ENCODE peak calls at places on chromosomes 4 and X, in six cellular contexts. E is CD4-positive, alpha-beta T cell; G is A549; V is GM23338; P is ovary; Q is ascending aorta. N is an unnamed sample.

GRCh38 chr4:23163649-23164436 is 471.1 kb downstream of the GBA3 start:
- DNase-seq in Q (no peak), V (peak; percentile 25), E (no peak), P (no peak), G (no peak), N (peak; percentile 6)

GRCh38 chrX:39745782-39746181 is 352.0 kb downstream of the BCOR start:
- DNase-seq in G (no peak), E (no peak), Q (no peak), V (no peak), P (no peak), N (no peak)

GRCh38 chr4:186900232-186900900 is 176.7 kb upstream of the FAT1 start:
- DNase-seq in E (no peak), G (peak; percentile 29), Q (no peak), P (no peak), V (no peak), N (no peak)

GRCh38 chrX:83416273-83416672 is 91.8 kb upstream of the POU3F4 start:
- DNase-seq in Q (no peak), P (no peak), G (no peak), V (peak; percentile 1), E (no peak), N (no peak)

GRCh38 chr4:26787461-26788340 is 72.9 kb upstream of the STIM2 start:
- DNase-seq in P (peak; percentile 46), Q (no peak), G (peak; percentile 28), E (no peak), V (peak; percentile 72), N (peak; percentile 80)

GRCh38 chr4:26330186-26330787 is 9.5 kb downstream of the RBPJ start:
- DNase-seq in E (no peak), Q (no peak), P (no peak), G (peak; percentile 28), V (peak; percentile 83), N (peak; percentile 38)

GRCh38 chrX:46628406-46629371 is 55.1 kb downstream of the CHST7 start:
- DNase-seq in P (peak; percentile 45), V (no peak), G (no peak), Q (no peak), E (no peak), N (no peak)

GRCh38 chr4:637536-637935 is 12.2 kb downstream of the PDE6B start:
- DNase-seq in V (no peak), P (no peak), G (no peak), E (no peak), Q (no peak), N (no peak)

GRCh38 chrX:108064613-108065012 is 19.7 kb downstream of the VSIG1 start:
- DNase-seq in G (no peak), P (no peak), E (no peak), Q (no peak), V (no peak), N (no peak)

GRCh38 chr4:42344260-42344659 is 53.0 kb upstream of the SHISA3 start:
- DNase-seq in Q (no peak), G (no peak), E (no peak), P (no peak), V (no peak), N (no peak)

GRCh38 chr4:126860308-126860707 is 772.4 kb upstream of the INTU start:
- DNase-seq in Q (no peak), V (no peak), G (no peak), P (no peak), E (no peak), N (no peak)

GRCh38 chr4:124941267-124941666 is 228.7 kb upstream of the ANKRD50 start:
- DNase-seq in P (no peak), G (no peak), E (no peak), V (no peak), Q (no peak), N (peak; percentile 48)

GRCh38 chr4:3399277-3400194 is 42.2 kb upstream of the HGFAC start:
- DNase-seq in E (no peak), G (no peak), V (no peak), Q (peak; percentile 58), P (no peak), N (no peak)

GRCh38 chr4:27176400-27176799 is 315.8 kb downstream of the STIM2 start:
- DNase-seq in E (no peak), P (no peak), V (peak; percentile 66), G (no peak), Q (peak; percentile 63), N (peak; percentile 29)

GRCh38 chr4:63717384-63717783 is 691.9 kb downstream of the TECRL start:
- DNase-seq in V (peak; percentile 46), G (peak; percentile 0), Q (no peak), E (no peak), P (no peak), N (peak; percentile 5)

GRCh38 chr4:42350611-42351182 is 46.6 kb upstream of the SHISA3 start:
- DNase-seq in Q (no peak), P (no peak), E (no peak), G (no peak), V (no peak), N (no peak)

GRCh38 chr4:7353046-7353790 is 81.5 kb downstream of the PSAPL1 start:
- DNase-seq in V (no peak), E (no peak), Q (no peak), G (no peak), P (no peak), N (no peak)

DNA sequence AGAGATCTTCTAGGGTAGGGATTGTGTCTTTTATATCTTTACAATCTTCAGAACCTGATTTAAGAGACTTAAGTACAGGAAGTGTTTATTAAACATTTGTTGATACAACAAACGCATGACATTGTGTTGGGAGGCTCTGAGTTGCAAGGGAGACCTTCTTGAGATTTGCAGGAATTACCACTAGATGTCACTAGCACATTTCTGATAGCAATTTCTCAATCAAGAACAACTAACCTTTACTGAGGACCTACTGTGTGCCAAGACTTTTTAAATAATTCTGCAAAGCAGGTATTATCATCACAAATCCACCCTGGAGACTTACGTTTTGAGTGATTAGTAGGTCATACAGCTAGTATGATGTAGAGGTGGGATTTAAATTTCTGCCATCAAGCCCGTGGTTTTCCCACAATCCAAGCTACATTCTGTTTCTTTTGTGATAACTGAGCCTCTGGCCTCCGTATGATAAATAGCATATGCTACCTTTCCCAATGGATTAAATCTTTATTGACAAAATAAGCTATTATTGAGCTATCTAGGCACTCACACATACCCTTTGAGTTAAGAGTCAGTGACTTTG is 986.0 kb downstream of the CCSER1 start:
- DNase-seq in Q (no peak), E (no peak), V (peak; percentile 82), P (no peak), G (peak; percentile 3), N (peak; percentile 12)
- TF ChIP-seq CTCF in Q (no peak), E (no peak), V (peak; percentile 81), P (no peak), G (peak; percentile 71), N (peak; percentile 63)

GRCh38 chr4:147965873-147966272 is 234.0 kb downstream of the ARHGAP10 start:
- DNase-seq in P (no peak), V (no peak), E (no peak), G (no peak), Q (no peak), N (no peak)

GRCh38 chr4:147964519-147964918 is 232.6 kb downstream of the ARHGAP10 start:
- DNase-seq in V (no peak), P (no peak), G (no peak), E (no peak), Q (no peak), N (no peak)

GRCh38 chr4:147960971-147961370 is 229.1 kb downstream of the ARHGAP10 start:
- DNase-seq in E (no peak), G (no peak), V (no peak), Q (no peak), P (no peak), N (no peak)

GRCh38 chr4:147965056-147965455 is 233.2 kb downstream of the ARHGAP10 start:
- DNase-seq in E (no peak), Q (no peak), V (no peak), G (no peak), P (no peak), N (no peak)

DNA sequence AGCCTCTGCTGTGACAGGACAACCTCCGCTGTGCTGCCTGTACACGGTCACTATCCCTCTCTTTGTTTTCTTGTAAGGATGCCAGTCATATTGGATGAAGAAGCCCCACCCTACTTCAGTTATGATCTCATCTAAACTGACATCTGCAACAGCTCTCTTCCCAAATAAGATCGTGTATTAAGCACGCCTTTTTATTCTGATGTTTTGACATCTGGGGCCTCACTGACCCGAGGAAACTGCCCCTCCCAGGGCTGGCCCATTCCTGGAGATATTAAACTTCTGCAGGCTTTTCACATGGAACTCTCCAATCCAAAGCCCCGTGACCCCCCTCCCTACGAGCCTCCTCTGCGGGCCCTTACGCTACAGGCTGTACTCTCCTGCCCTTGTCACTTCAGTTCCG is 232.0 kb downstream of the ARHGAP10 start:
- DNase-seq in P (no peak), Q (no peak), V (no peak), G (no peak), E (no peak), N (no peak)
- H3K27ac ChIP-seq in P (no peak overlapping the region), Q (no peak overlapping the region), V (no peak overlapping the region), G (no peak overlapping the region), E (no peak overlapping the region), N (no peak overlapping the region)

GRCh38 chr4:1948892-1949436 is 59.8 kb downstream of the NELFA start:
- DNase-seq in E (no peak), Q (no peak), G (no peak), V (peak; percentile 22), P (no peak), N (no peak)
- TF ChIP-seq CTCF in E (no peak), Q (no peak), G (no peak), V (peak; percentile 28), P (no peak), N (no peak)

GRCh38 chr4:147461161-147461560 is 19.7 kb upstream of the EDNRA start:
- DNase-seq in V (no peak), G (no peak), E (no peak), Q (no peak), P (no peak), N (peak; percentile 53)
- H3K27ac ChIP-seq in V (no peak overlapping the region), G (no peak overlapping the region), E (no peak overlapping the region), Q (no peak overlapping the region), P (no peak overlapping the region), N (no peak overlapping the region)

GRCh38 chr4:151922306-151922705 is 161.5 kb upstream of the GATB start:
- DNase-seq in G (no peak), E (no peak), P (no peak), V (no peak), Q (no peak), N (no peak)
- TF ChIP-seq CTCF in G (no peak), E (no peak), P (no peak), V (no peak), Q (no peak), N (no peak)

GRCh38 chr4:71446479-71447081 is 107.8 kb downstream of the SLC4A4 start:
- DNase-seq in E (no peak), G (no peak), P (no peak), Q (no peak), V (no peak), N (no peak)
- H3K27ac ChIP-seq in E (no peak overlapping the region), G (no peak overlapping the region), P (no peak overlapping the region), Q (no peak overlapping the region), V (no peak overlapping the region), N (no peak overlapping the region)

N was measured in RWPE1.